ENCODE peak calls at places on chromosomes 4 and X, in seven cellular contexts. One of them, this sample, is unnamed.

GRCh38 chr4:88457307-88458090 is 580 bp downstream of the HERC5 start:
- DNase-seq in Peyer's patch: peak; percentile 67
- DNase-seq in GM12865: peak; percentile 43
- DNase-seq in LNCaP clone FGC: no peak
- DNase-seq in epithelial cell of esophagus: peak; percentile 37
- DNase-seq in CD8-positive, alpha-beta T cell: peak; percentile 34
- DNase-seq in psoas muscle: peak; percentile 57
- DNase-seq in this sample: no peak

GRCh38 chr4:139243448-139244365 is 36.3 kb downstream of the MGARP start:
- DNase-seq in CD8-positive, alpha-beta T cell: no peak
- DNase-seq in epithelial cell of esophagus: peak; percentile 99
- DNase-seq in GM12865: peak; percentile 18
- DNase-seq in psoas muscle: no peak
- DNase-seq in Peyer's patch: no peak
- DNase-seq in LNCaP clone FGC: no peak
- DNase-seq in this sample: no peak

GRCh38 chr4:184812651-184813181 is 13.1 kb downstream of the ACSL1 start:
- DNase-seq in epithelial cell of esophagus: peak; percentile 61
- DNase-seq in Peyer's patch: no peak
- DNase-seq in LNCaP clone FGC: no peak
- DNase-seq in psoas muscle: no peak
- DNase-seq in GM12865: no peak
- DNase-seq in CD8-positive, alpha-beta T cell: no peak
- DNase-seq in this sample: no peak

GRCh38 chr4:93828332-93828829 is at the start of gene ATOH1:
- DNase-seq in LNCaP clone FGC: no peak
- DNase-seq in GM12865: no peak
- DNase-seq in psoas muscle: no peak
- DNase-seq in CD8-positive, alpha-beta T cell: no peak
- DNase-seq in Peyer's patch: peak; percentile 66
- DNase-seq in epithelial cell of esophagus: peak; percentile 66
- DNase-seq in this sample: peak; percentile 28

GRCh38 chrX:131201986-131202385 is 87.1 kb downstream of the IGSF1 start:
- DNase-seq in Peyer's patch: no peak
- DNase-seq in psoas muscle: no peak
- DNase-seq in CD8-positive, alpha-beta T cell: no peak
- DNase-seq in epithelial cell of esophagus: no peak
- DNase-seq in LNCaP clone FGC: no peak
- DNase-seq in GM12865: no peak
- DNase-seq in this sample: no peak

GRCh38 chr4:84944952-84945351 is 21.5 kb downstream of the WDFY3 start:
- DNase-seq in psoas muscle: no peak
- DNase-seq in Peyer's patch: no peak
- DNase-seq in epithelial cell of esophagus: peak; percentile 58
- DNase-seq in LNCaP clone FGC: no peak
- DNase-seq in CD8-positive, alpha-beta T cell: no peak
- DNase-seq in GM12865: no peak
- DNase-seq in this sample: no peak

GRCh38 chr4:38030023-38030422 is 69.8 kb downstream of the PTTG2 start:
- DNase-seq in epithelial cell of esophagus: peak; percentile 82
- DNase-seq in GM12865: no peak
- DNase-seq in LNCaP clone FGC: no peak
- DNase-seq in Peyer's patch: no peak
- DNase-seq in CD8-positive, alpha-beta T cell: no peak
- DNase-seq in psoas muscle: no peak
- DNase-seq in this sample: no peak

GRCh38 chr4:111494971-111495370 is 650.3 kb upstream of the FAM241A start:
- DNase-seq in CD8-positive, alpha-beta T cell: no peak
- DNase-seq in GM12865: no peak
- DNase-seq in epithelial cell of esophagus: no peak
- DNase-seq in Peyer's patch: no peak
- DNase-seq in psoas muscle: no peak
- DNase-seq in LNCaP clone FGC: no peak
- DNase-seq in this sample: no peak

GRCh38 chr4:3300198-3300671 is 7.4 kb downstream of the RGS12 start:
- DNase-seq in psoas muscle: no peak
- DNase-seq in Peyer's patch: peak; percentile 27
- DNase-seq in CD8-positive, alpha-beta T cell: no peak
- DNase-seq in GM12865: no peak
- DNase-seq in epithelial cell of esophagus: no peak
- DNase-seq in LNCaP clone FGC: no peak
- DNase-seq in this sample: no peak

GRCh38 chr4:140604544-140604943 is 35.8 kb upstream of the UCP1 start:
- DNase-seq in Peyer's patch: no peak
- DNase-seq in GM12865: no peak
- DNase-seq in psoas muscle: no peak
- DNase-seq in CD8-positive, alpha-beta T cell: no peak
- DNase-seq in LNCaP clone FGC: no peak
- DNase-seq in epithelial cell of esophagus: no peak
- DNase-seq in this sample: no peak
- TF ChIP-seq CTCF in Peyer's patch: no peak
- TF ChIP-seq CTCF in GM12865: no peak
- TF ChIP-seq CTCF in psoas muscle: no peak
- TF ChIP-seq CTCF in CD8-positive, alpha-beta T cell: no peak
- TF ChIP-seq CTCF in LNCaP clone FGC: no peak
- TF ChIP-seq CTCF in epithelial cell of esophagus: no peak
- TF ChIP-seq CTCF in this sample: no peak

GRCh38 chrX:142804085-142804484 is 221.6 kb upstream of the SPANXN4 start:
- DNase-seq in epithelial cell of esophagus: no peak
- DNase-seq in LNCaP clone FGC: no peak
- DNase-seq in CD8-positive, alpha-beta T cell: no peak
- DNase-seq in psoas muscle: no peak
- DNase-seq in Peyer's patch: no peak
- DNase-seq in GM12865: peak; percentile 23
- DNase-seq in this sample: no peak
- TF ChIP-seq CTCF in epithelial cell of esophagus: no peak
- TF ChIP-seq CTCF in LNCaP clone FGC: peak; percentile 15
- TF ChIP-seq CTCF in CD8-positive, alpha-beta T cell: no peak
- TF ChIP-seq CTCF in psoas muscle: no peak
- TF ChIP-seq CTCF in Peyer's patch: no peak
- TF ChIP-seq CTCF in GM12865: peak; percentile 15
- TF ChIP-seq CTCF in this sample: peak; percentile 29

GRCh38 chrX:23902419-23902818 is 5.3 kb downstream of the APOO start:
- DNase-seq in LNCaP clone FGC: peak; percentile 45
- DNase-seq in GM12865: peak; percentile 49
- DNase-seq in epithelial cell of esophagus: peak; percentile 68
- DNase-seq in CD8-positive, alpha-beta T cell: no peak
- DNase-seq in psoas muscle: no peak
- DNase-seq in Peyer's patch: no peak
- DNase-seq in this sample: peak; percentile 45
- TF ChIP-seq CTCF in LNCaP clone FGC: peak; percentile 43
- TF ChIP-seq CTCF in GM12865: peak; percentile 15
- TF ChIP-seq CTCF in epithelial cell of esophagus: peak; percentile 37
- TF ChIP-seq CTCF in CD8-positive, alpha-beta T cell: peak; percentile 55
- TF ChIP-seq CTCF in psoas muscle: peak; percentile 56
- TF ChIP-seq CTCF in Peyer's patch: peak; percentile 48
- TF ChIP-seq CTCF in this sample: peak; percentile 51

GRCh38 chrX:16212436-16212835 is 45.2 kb downstream of the MAGEB17 start:
- DNase-seq in LNCaP clone FGC: no peak
- DNase-seq in CD8-positive, alpha-beta T cell: no peak
- DNase-seq in GM12865: peak; percentile 19
- DNase-seq in psoas muscle: no peak
- DNase-seq in epithelial cell of esophagus: peak; percentile 1
- DNase-seq in Peyer's patch: no peak
- DNase-seq in this sample: peak; percentile 13
- TF ChIP-seq CTCF in LNCaP clone FGC: peak; percentile 28
- TF ChIP-seq CTCF in CD8-positive, alpha-beta T cell: no peak
- TF ChIP-seq CTCF in GM12865: peak; percentile 34
- TF ChIP-seq CTCF in psoas muscle: no peak
- TF ChIP-seq CTCF in epithelial cell of esophagus: no peak
- TF ChIP-seq CTCF in Peyer's patch: no peak
- TF ChIP-seq CTCF in this sample: peak; percentile 57

DNA sequence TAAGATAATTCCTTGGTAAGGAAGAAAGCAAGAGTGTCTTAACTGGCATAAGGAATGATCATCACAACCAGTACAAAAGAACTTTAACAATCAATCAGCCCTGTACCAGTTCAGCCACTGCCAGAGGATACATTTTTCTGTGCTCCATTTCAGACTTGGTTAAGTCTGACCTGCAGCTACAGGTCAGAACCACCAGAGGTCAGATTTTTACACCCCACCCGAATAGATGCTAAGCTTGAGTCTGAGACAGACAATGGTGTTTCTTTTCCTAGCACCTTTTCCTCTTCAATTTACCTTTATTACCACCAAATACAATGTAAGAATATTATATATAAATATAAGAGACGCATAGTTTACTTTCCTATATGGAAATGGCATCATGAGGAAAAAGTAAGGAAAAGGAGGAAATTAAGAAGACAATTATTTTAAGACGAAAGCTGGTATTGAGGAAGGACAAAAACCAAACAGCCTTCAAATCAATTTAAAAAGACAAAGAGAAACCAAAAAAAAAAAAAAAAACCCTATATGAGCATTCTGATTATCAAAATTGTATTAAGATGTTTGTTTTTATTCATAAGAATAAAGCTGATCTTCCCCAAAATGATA is 215.3 kb upstream of the TTC29 start:
- DNase-seq in CD8-positive, alpha-beta T cell: no peak
- DNase-seq in Peyer's patch: no peak
- DNase-seq in LNCaP clone FGC: peak; percentile 56
- DNase-seq in epithelial cell of esophagus: peak; percentile 69
- DNase-seq in psoas muscle: no peak
- DNase-seq in GM12865: peak; percentile 69
- DNase-seq in this sample: peak; percentile 72
- TF ChIP-seq CTCF in CD8-positive, alpha-beta T cell: peak; percentile 49
- TF ChIP-seq CTCF in Peyer's patch: peak; percentile 53
- TF ChIP-seq CTCF in LNCaP clone FGC: peak; percentile 82
- TF ChIP-seq CTCF in epithelial cell of esophagus: peak; percentile 94
- TF ChIP-seq CTCF in psoas muscle: peak; percentile 67
- TF ChIP-seq CTCF in GM12865: peak; percentile 84
- TF ChIP-seq CTCF in this sample: peak; percentile 76

DNA sequence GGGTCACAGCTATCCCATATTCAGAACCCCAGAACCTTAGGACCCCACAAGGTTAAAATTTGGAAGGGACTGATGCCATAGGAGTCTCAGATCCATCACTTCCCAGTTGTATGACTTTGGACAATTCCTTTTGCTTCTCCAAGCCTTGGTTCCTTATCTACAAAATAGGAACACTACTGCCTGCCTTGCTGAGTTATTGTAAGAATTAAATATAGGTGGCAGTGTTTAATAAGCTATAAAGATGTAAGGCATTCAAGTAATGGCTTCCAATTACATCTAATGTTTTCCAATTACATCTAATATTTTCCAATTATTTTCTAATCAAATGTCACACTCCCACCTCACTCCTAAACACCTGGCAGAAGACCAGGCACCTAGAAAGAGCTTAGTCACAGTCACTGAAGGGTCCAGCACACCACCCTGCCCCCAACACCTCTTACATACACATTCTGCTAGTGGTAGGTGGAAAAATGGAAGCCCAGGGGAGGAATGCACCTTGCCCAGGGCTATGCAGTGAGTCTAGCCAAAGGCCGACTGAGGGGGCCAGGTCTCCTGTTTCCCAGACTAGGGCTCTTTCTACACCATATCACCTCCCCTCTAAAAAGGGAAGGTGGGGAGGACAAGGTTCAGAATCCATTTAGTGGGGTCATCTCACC is 24.5 kb upstream of the KDM5C start:
- DNase-seq in GM12865: no peak
- DNase-seq in CD8-positive, alpha-beta T cell: no peak
- DNase-seq in Peyer's patch: no peak
- DNase-seq in psoas muscle: no peak
- DNase-seq in epithelial cell of esophagus: no peak
- DNase-seq in LNCaP clone FGC: no peak
- DNase-seq in this sample: no peak
- TF ChIP-seq CTCF in GM12865: no peak
- TF ChIP-seq CTCF in CD8-positive, alpha-beta T cell: no peak
- TF ChIP-seq CTCF in Peyer's patch: no peak
- TF ChIP-seq CTCF in psoas muscle: no peak
- TF ChIP-seq CTCF in epithelial cell of esophagus: no peak
- TF ChIP-seq CTCF in LNCaP clone FGC: no peak
- TF ChIP-seq CTCF in this sample: no peak

GRCh38 chrX:154048398-154048797 is 28.7 kb upstream of the IRAK1 start:
- DNase-seq in psoas muscle: no peak
- DNase-seq in CD8-positive, alpha-beta T cell: no peak
- DNase-seq in LNCaP clone FGC: no peak
- DNase-seq in Peyer's patch: no peak
- DNase-seq in epithelial cell of esophagus: no peak
- DNase-seq in GM12865: no peak
- DNase-seq in this sample: no peak
- TF ChIP-seq CTCF in psoas muscle: no peak
- TF ChIP-seq CTCF in CD8-positive, alpha-beta T cell: no peak
- TF ChIP-seq CTCF in LNCaP clone FGC: no peak
- TF ChIP-seq CTCF in Peyer's patch: no peak
- TF ChIP-seq CTCF in epithelial cell of esophagus: no peak
- TF ChIP-seq CTCF in GM12865: no peak
- TF ChIP-seq CTCF in this sample: no peak

GRCh38 chrX:154762529-154763296 is at the start of gene DKC1:
- DNase-seq in LNCaP clone FGC: peak; percentile 87
- DNase-seq in psoas muscle: peak; percentile 96
- DNase-seq in Peyer's patch: peak; percentile 98
- DNase-seq in CD8-positive, alpha-beta T cell: peak; percentile 88
- DNase-seq in epithelial cell of esophagus: peak; percentile 96
- DNase-seq in GM12865: peak; percentile 98
- DNase-seq in this sample: peak; percentile 92
- TF ChIP-seq CTCF in LNCaP clone FGC: peak; percentile 0
- TF ChIP-seq CTCF in psoas muscle: no peak
- TF ChIP-seq CTCF in Peyer's patch: no peak
- TF ChIP-seq CTCF in CD8-positive, alpha-beta T cell: no peak
- TF ChIP-seq CTCF in epithelial cell of esophagus: no peak
- TF ChIP-seq CTCF in GM12865: no peak
- TF ChIP-seq CTCF in this sample: no peak

GRCh38 chrX:119419898-119420297 is 20.8 kb downstream of the SLC25A43 start:
- DNase-seq in GM12865: no peak
- DNase-seq in CD8-positive, alpha-beta T cell: no peak
- DNase-seq in LNCaP clone FGC: no peak
- DNase-seq in epithelial cell of esophagus: no peak
- DNase-seq in Peyer's patch: no peak
- DNase-seq in psoas muscle: no peak
- DNase-seq in this sample: no peak

GRCh38 chrX:119421306-119421705 is 22.2 kb downstream of the SLC25A43 start:
- DNase-seq in Peyer's patch: no peak
- DNase-seq in GM12865: no peak
- DNase-seq in CD8-positive, alpha-beta T cell: no peak
- DNase-seq in psoas muscle: no peak
- DNase-seq in epithelial cell of esophagus: no peak
- DNase-seq in LNCaP clone FGC: no peak
- DNase-seq in this sample: no peak

GRCh38 chrX:119419146-119419545 is 20.0 kb downstream of the SLC25A43 start:
- DNase-seq in CD8-positive, alpha-beta T cell: no peak
- DNase-seq in psoas muscle: no peak
- DNase-seq in GM12865: no peak
- DNase-seq in Peyer's patch: peak; percentile 59
- DNase-seq in LNCaP clone FGC: no peak
- DNase-seq in epithelial cell of esophagus: no peak
- DNase-seq in this sample: no peak

GRCh38 chrX:119417376-119417775 is 18.2 kb downstream of the SLC25A43 start:
- DNase-seq in Peyer's patch: no peak
- DNase-seq in psoas muscle: no peak
- DNase-seq in CD8-positive, alpha-beta T cell: no peak
- DNase-seq in epithelial cell of esophagus: no peak
- DNase-seq in LNCaP clone FGC: no peak
- DNase-seq in GM12865: no peak
- DNase-seq in this sample: no peak

GRCh38 chrX:119417842-119418241 is 18.7 kb downstream of the SLC25A43 start:
- DNase-seq in Peyer's patch: no peak
- DNase-seq in psoas muscle: no peak
- DNase-seq in epithelial cell of esophagus: no peak
- DNase-seq in CD8-positive, alpha-beta T cell: no peak
- DNase-seq in LNCaP clone FGC: no peak
- DNase-seq in GM12865: peak; percentile 25
- DNase-seq in this sample: no peak
- TF ChIP-seq CTCF in Peyer's patch: no peak
- TF ChIP-seq CTCF in psoas muscle: no peak
- TF ChIP-seq CTCF in epithelial cell of esophagus: peak; percentile 23
- TF ChIP-seq CTCF in CD8-positive, alpha-beta T cell: no peak
- TF ChIP-seq CTCF in LNCaP clone FGC: peak; percentile 58
- TF ChIP-seq CTCF in GM12865: no peak
- TF ChIP-seq CTCF in this sample: peak; percentile 37

This sample was measured in GM13977.